ENCODE peak calls at places on chromosomes 16 and 17, in ten cellular contexts. One of them, this sample, is unnamed.

GRCh38 chr17:29154516-29155234 is 25.5 kb downstream of the MYO18A start:
- ATAC-seq in K562: no peak
- ATAC-seq in body of pancreas: no peak
- ATAC-seq in sciatic nerve: peak
- ATAC-seq in HCT116: peak
- ATAC-seq in left cardiac atrium: peak
- ATAC-seq in heart right ventricle: peak
- ATAC-seq in B cell: no peak
- ATAC-seq in T-cell: peak
- ATAC-seq in stimulated activated memory B cell treated with anti-CD40 and anti-IgM and Interleukin-4, amounts not matched to agents 10 μg/mL and 1 μg/mL and 100 μg/mL, for 72 hours: no peak
- ATAC-seq in this sample: no peak

GRCh38 chr16:50059111-50059510 is 6.7 kb upstream of the HEATR3 start:
- ATAC-seq in K562: no peak
- ATAC-seq in left cardiac atrium: no peak
- ATAC-seq in sciatic nerve: no peak
- ATAC-seq in heart right ventricle: no peak
- ATAC-seq in body of pancreas: no peak
- ATAC-seq in HCT116: no peak
- ATAC-seq in T-cell: no peak
- ATAC-seq in B cell: no peak
- ATAC-seq in stimulated activated memory B cell treated with anti-CD40 and anti-IgM and Interleukin-4, amounts not matched to agents 10 μg/mL and 1 μg/mL and 100 μg/mL, for 72 hours: no peak
- ATAC-seq in this sample: no peak

GRCh38 chr17:18025596-18026407 is 13.2 kb downstream of the ATPAF2 start:
- ATAC-seq in stimulated activated memory B cell treated with anti-CD40 and anti-IgM and Interleukin-4, amounts not matched to agents 10 μg/mL and 1 μg/mL and 100 μg/mL, for 72 hours: peak
- ATAC-seq in left cardiac atrium: no peak
- ATAC-seq in T-cell: no peak
- ATAC-seq in heart right ventricle: peak
- ATAC-seq in body of pancreas: no peak
- ATAC-seq in HCT116: peak
- ATAC-seq in B cell: no peak
- ATAC-seq in K562: peak
- ATAC-seq in sciatic nerve: no peak
- ATAC-seq in this sample: no peak

GRCh38 chr16:75272097-75272548 is 20.7 kb upstream of the BCAR1 start:
- ATAC-seq in left cardiac atrium: no peak
- ATAC-seq in sciatic nerve: no peak
- ATAC-seq in body of pancreas: no peak
- ATAC-seq in K562: no peak
- ATAC-seq in B cell: no peak
- ATAC-seq in T-cell: no peak
- ATAC-seq in heart right ventricle: no peak
- ATAC-seq in stimulated activated memory B cell treated with anti-CD40 and anti-IgM and Interleukin-4, amounts not matched to agents 10 μg/mL and 1 μg/mL and 100 μg/mL, for 72 hours: peak
- ATAC-seq in HCT116: no peak
- ATAC-seq in this sample: no peak

GRCh38 chr16:57984443-57985203 is 13.7 kb upstream of the CNGB1 start:
- ATAC-seq in stimulated activated memory B cell treated with anti-CD40 and anti-IgM and Interleukin-4, amounts not matched to agents 10 μg/mL and 1 μg/mL and 100 μg/mL, for 72 hours: peak
- ATAC-seq in T-cell: peak
- ATAC-seq in B cell: peak
- ATAC-seq in left cardiac atrium: peak
- ATAC-seq in body of pancreas: peak
- ATAC-seq in K562: peak
- ATAC-seq in sciatic nerve: peak
- ATAC-seq in heart right ventricle: peak
- ATAC-seq in HCT116: peak
- ATAC-seq in this sample: peak

GRCh38 chr16:12021578-12022265 is 45.2 kb downstream of the SNX29 start:
- ATAC-seq in HCT116: no peak
- ATAC-seq in B cell: peak
- ATAC-seq in sciatic nerve: no peak
- ATAC-seq in K562: no peak
- ATAC-seq in heart right ventricle: peak
- ATAC-seq in left cardiac atrium: peak
- ATAC-seq in T-cell: no peak
- ATAC-seq in stimulated activated memory B cell treated with anti-CD40 and anti-IgM and Interleukin-4, amounts not matched to agents 10 μg/mL and 1 μg/mL and 100 μg/mL, for 72 hours: no peak
- ATAC-seq in body of pancreas: no peak
- ATAC-seq in this sample: no peak

GRCh38 chr16:49660647-49661046 is 195.3 kb downstream of the ZNF423 start:
- ATAC-seq in heart right ventricle: no peak
- ATAC-seq in T-cell: no peak
- ATAC-seq in left cardiac atrium: no peak
- ATAC-seq in stimulated activated memory B cell treated with anti-CD40 and anti-IgM and Interleukin-4, amounts not matched to agents 10 μg/mL and 1 μg/mL and 100 μg/mL, for 72 hours: no peak
- ATAC-seq in K562: no peak
- ATAC-seq in body of pancreas: no peak
- ATAC-seq in HCT116: no peak
- ATAC-seq in sciatic nerve: no peak
- ATAC-seq in B cell: no peak
- ATAC-seq in this sample: no peak

GRCh38 chr17:7047566-7047965 is 3.7 kb upstream of the SLC16A11 start:
- ATAC-seq in sciatic nerve: no peak
- ATAC-seq in heart right ventricle: no peak
- ATAC-seq in body of pancreas: no peak
- ATAC-seq in HCT116: no peak
- ATAC-seq in B cell: no peak
- ATAC-seq in left cardiac atrium: no peak
- ATAC-seq in T-cell: no peak
- ATAC-seq in K562: no peak
- ATAC-seq in stimulated activated memory B cell treated with anti-CD40 and anti-IgM and Interleukin-4, amounts not matched to agents 10 μg/mL and 1 μg/mL and 100 μg/mL, for 72 hours: no peak
- ATAC-seq in this sample: no peak

GRCh38 chr17:28865946-28866752 is 11.3 kb downstream of the ERAL1 start:
- ATAC-seq in HCT116: no peak
- ATAC-seq in B cell: peak
- ATAC-seq in stimulated activated memory B cell treated with anti-CD40 and anti-IgM and Interleukin-4, amounts not matched to agents 10 μg/mL and 1 μg/mL and 100 μg/mL, for 72 hours: peak
- ATAC-seq in body of pancreas: no peak
- ATAC-seq in left cardiac atrium: no peak
- ATAC-seq in K562: peak
- ATAC-seq in T-cell: no peak
- ATAC-seq in sciatic nerve: no peak
- ATAC-seq in heart right ventricle: no peak
- ATAC-seq in this sample: no peak

GRCh38 chr17:1746975-1747543 is 4.4 kb downstream of the SERPINF2 start:
- ATAC-seq in stimulated activated memory B cell treated with anti-CD40 and anti-IgM and Interleukin-4, amounts not matched to agents 10 μg/mL and 1 μg/mL and 100 μg/mL, for 72 hours: no peak
- ATAC-seq in HCT116: no peak
- ATAC-seq in T-cell: no peak
- ATAC-seq in B cell: no peak
- ATAC-seq in K562: no peak
- ATAC-seq in heart right ventricle: peak
- ATAC-seq in sciatic nerve: peak
- ATAC-seq in body of pancreas: peak
- ATAC-seq in left cardiac atrium: peak
- ATAC-seq in this sample: peak

GRCh38 chr16:3608069-3608468 is 3.3 kb downstream of the SLX4 start:
- ATAC-seq in HCT116: no peak
- ATAC-seq in left cardiac atrium: no peak
- ATAC-seq in heart right ventricle: no peak
- ATAC-seq in K562: no peak
- ATAC-seq in stimulated activated memory B cell treated with anti-CD40 and anti-IgM and Interleukin-4, amounts not matched to agents 10 μg/mL and 1 μg/mL and 100 μg/mL, for 72 hours: no peak
- ATAC-seq in body of pancreas: no peak
- ATAC-seq in T-cell: no peak
- ATAC-seq in sciatic nerve: no peak
- ATAC-seq in B cell: no peak
- ATAC-seq in this sample: no peak

GRCh38 chr17:63658366-63658765 is 36.1 kb downstream of the MAP3K3 start:
- ATAC-seq in HCT116: no peak
- ATAC-seq in heart right ventricle: no peak
- ATAC-seq in body of pancreas: no peak
- ATAC-seq in left cardiac atrium: no peak
- ATAC-seq in T-cell: no peak
- ATAC-seq in sciatic nerve: no peak
- ATAC-seq in B cell: no peak
- ATAC-seq in stimulated activated memory B cell treated with anti-CD40 and anti-IgM and Interleukin-4, amounts not matched to agents 10 μg/mL and 1 μg/mL and 100 μg/mL, for 72 hours: no peak
- ATAC-seq in K562: no peak
- ATAC-seq in this sample: no peak

GRCh38 chr17:31319253-31319661 is 2.2 kb downstream of the EVI2A start:
- ATAC-seq in stimulated activated memory B cell treated with anti-CD40 and anti-IgM and Interleukin-4, amounts not matched to agents 10 μg/mL and 1 μg/mL and 100 μg/mL, for 72 hours: peak
- ATAC-seq in heart right ventricle: no peak
- ATAC-seq in T-cell: no peak
- ATAC-seq in K562: no peak
- ATAC-seq in body of pancreas: no peak
- ATAC-seq in sciatic nerve: no peak
- ATAC-seq in HCT116: no peak
- ATAC-seq in B cell: peak
- ATAC-seq in left cardiac atrium: no peak
- ATAC-seq in this sample: no peak

GRCh38 chr16:48903054-48903453 is 293.1 kb upstream of the N4BP1 start:
- ATAC-seq in T-cell: no peak
- ATAC-seq in HCT116: no peak
- ATAC-seq in left cardiac atrium: no peak
- ATAC-seq in sciatic nerve: no peak
- ATAC-seq in heart right ventricle: no peak
- ATAC-seq in B cell: no peak
- ATAC-seq in K562: no peak
- ATAC-seq in body of pancreas: no peak
- ATAC-seq in stimulated activated memory B cell treated with anti-CD40 and anti-IgM and Interleukin-4, amounts not matched to agents 10 μg/mL and 1 μg/mL and 100 μg/mL, for 72 hours: no peak
- ATAC-seq in this sample: no peak

GRCh38 chr17:77774182-77774581 is 184.3 kb upstream of the TNRC6C start:
- ATAC-seq in HCT116: no peak
- ATAC-seq in stimulated activated memory B cell treated with anti-CD40 and anti-IgM and Interleukin-4, amounts not matched to agents 10 μg/mL and 1 μg/mL and 100 μg/mL, for 72 hours: no peak
- ATAC-seq in body of pancreas: no peak
- ATAC-seq in left cardiac atrium: no peak
- ATAC-seq in T-cell: no peak
- ATAC-seq in B cell: no peak
- ATAC-seq in K562: no peak
- ATAC-seq in sciatic nerve: no peak
- ATAC-seq in heart right ventricle: no peak
- ATAC-seq in this sample: no peak

GRCh38 chr16:76650579-76650978 is 373.4 kb downstream of the CNTNAP4 start:
- ATAC-seq in B cell: no peak
- ATAC-seq in K562: no peak
- ATAC-seq in left cardiac atrium: no peak
- ATAC-seq in stimulated activated memory B cell treated with anti-CD40 and anti-IgM and Interleukin-4, amounts not matched to agents 10 μg/mL and 1 μg/mL and 100 μg/mL, for 72 hours: no peak
- ATAC-seq in heart right ventricle: no peak
- ATAC-seq in T-cell: no peak
- ATAC-seq in body of pancreas: no peak
- ATAC-seq in HCT116: no peak
- ATAC-seq in sciatic nerve: no peak
- ATAC-seq in this sample: no peak

GRCh38 chr16:2484898-2485508 is 10.1 kb downstream of the TBC1D24 start:
- ATAC-seq in heart right ventricle: no peak
- ATAC-seq in body of pancreas: no peak
- ATAC-seq in HCT116: no peak
- ATAC-seq in sciatic nerve: no peak
- ATAC-seq in B cell: no peak
- ATAC-seq in left cardiac atrium: no peak
- ATAC-seq in stimulated activated memory B cell treated with anti-CD40 and anti-IgM and Interleukin-4, amounts not matched to agents 10 μg/mL and 1 μg/mL and 100 μg/mL, for 72 hours: no peak
- ATAC-seq in T-cell: no peak
- ATAC-seq in K562: peak
- ATAC-seq in this sample: no peak

GRCh38 chr17:74632597-74632996 is 9.1 kb upstream of the CD300E start:
- ATAC-seq in body of pancreas: no peak
- ATAC-seq in B cell: no peak
- ATAC-seq in heart right ventricle: no peak
- ATAC-seq in T-cell: no peak
- ATAC-seq in K562: no peak
- ATAC-seq in stimulated activated memory B cell treated with anti-CD40 and anti-IgM and Interleukin-4, amounts not matched to agents 10 μg/mL and 1 μg/mL and 100 μg/mL, for 72 hours: no peak
- ATAC-seq in sciatic nerve: no peak
- ATAC-seq in left cardiac atrium: no peak
- ATAC-seq in HCT116: no peak
- ATAC-seq in this sample: no peak

GRCh38 chr17:17144061-17144460 is 62.1 kb downstream of the PLD6 start:
- ATAC-seq in sciatic nerve: no peak
- ATAC-seq in K562: no peak
- ATAC-seq in T-cell: no peak
- ATAC-seq in heart right ventricle: no peak
- ATAC-seq in HCT116: no peak
- ATAC-seq in left cardiac atrium: no peak
- ATAC-seq in stimulated activated memory B cell treated with anti-CD40 and anti-IgM and Interleukin-4, amounts not matched to agents 10 μg/mL and 1 μg/mL and 100 μg/mL, for 72 hours: no peak
- ATAC-seq in B cell: no peak
- ATAC-seq in body of pancreas: no peak
- ATAC-seq in this sample: no peak

GRCh38 chr16:31094088-31094423 is 541 bp downstream of the VKORC1 start:
- ATAC-seq in T-cell: peak
- ATAC-seq in heart right ventricle: peak
- ATAC-seq in stimulated activated memory B cell treated with anti-CD40 and anti-IgM and Interleukin-4, amounts not matched to agents 10 μg/mL and 1 μg/mL and 100 μg/mL, for 72 hours: no peak
- ATAC-seq in HCT116: peak
- ATAC-seq in K562: peak
- ATAC-seq in left cardiac atrium: peak
- ATAC-seq in B cell: no peak
- ATAC-seq in sciatic nerve: peak
- ATAC-seq in body of pancreas: peak
- ATAC-seq in this sample: peak

GRCh38 chr17:38510424-38511125 is 82.3 kb downstream of the ARHGAP23 start:
- ATAC-seq in B cell: no peak
- ATAC-seq in sciatic nerve: no peak
- ATAC-seq in K562: peak
- ATAC-seq in heart right ventricle: peak
- ATAC-seq in HCT116: no peak
- ATAC-seq in body of pancreas: peak
- ATAC-seq in T-cell: peak
- ATAC-seq in stimulated activated memory B cell treated with anti-CD40 and anti-IgM and Interleukin-4, amounts not matched to agents 10 μg/mL and 1 μg/mL and 100 μg/mL, for 72 hours: peak
- ATAC-seq in left cardiac atrium: peak
- ATAC-seq in this sample: peak

GRCh38 chr16:26963109-26963508 is 103.6 kb upstream of the C16orf82 start:
- ATAC-seq in left cardiac atrium: no peak
- ATAC-seq in K562: peak
- ATAC-seq in heart right ventricle: no peak
- ATAC-seq in T-cell: no peak
- ATAC-seq in stimulated activated memory B cell treated with anti-CD40 and anti-IgM and Interleukin-4, amounts not matched to agents 10 μg/mL and 1 μg/mL and 100 μg/mL, for 72 hours: no peak
- ATAC-seq in sciatic nerve: no peak
- ATAC-seq in body of pancreas: no peak
- ATAC-seq in HCT116: peak
- ATAC-seq in B cell: no peak
- ATAC-seq in this sample: no peak

GRCh38 chr17:66450008-66450856 is 147.8 kb downstream of the PRKCA start:
- ATAC-seq in stimulated activated memory B cell treated with anti-CD40 and anti-IgM and Interleukin-4, amounts not matched to agents 10 μg/mL and 1 μg/mL and 100 μg/mL, for 72 hours: no peak
- ATAC-seq in left cardiac atrium: no peak
- ATAC-seq in K562: no peak
- ATAC-seq in B cell: no peak
- ATAC-seq in sciatic nerve: no peak
- ATAC-seq in T-cell: peak
- ATAC-seq in heart right ventricle: no peak
- ATAC-seq in HCT116: no peak
- ATAC-seq in body of pancreas: no peak
- ATAC-seq in this sample: no peak

GRCh38 chr16:53734908-53735307 is 31.0 kb downstream of the FTO start:
- ATAC-seq in body of pancreas: no peak
- ATAC-seq in B cell: no peak
- ATAC-seq in K562: no peak
- ATAC-seq in stimulated activated memory B cell treated with anti-CD40 and anti-IgM and Interleukin-4, amounts not matched to agents 10 μg/mL and 1 μg/mL and 100 μg/mL, for 72 hours: no peak
- ATAC-seq in HCT116: no peak
- ATAC-seq in T-cell: no peak
- ATAC-seq in heart right ventricle: no peak
- ATAC-seq in left cardiac atrium: no peak
- ATAC-seq in sciatic nerve: no peak
- ATAC-seq in this sample: no peak

GRCh38 chr16:67174706-67175231 is 4.4 kb downstream of the NOL3 start:
- ATAC-seq in body of pancreas: no peak
- ATAC-seq in sciatic nerve: no peak
- ATAC-seq in stimulated activated memory B cell treated with anti-CD40 and anti-IgM and Interleukin-4, amounts not matched to agents 10 μg/mL and 1 μg/mL and 100 μg/mL, for 72 hours: no peak
- ATAC-seq in HCT116: no peak
- ATAC-seq in left cardiac atrium: no peak
- ATAC-seq in T-cell: no peak
- ATAC-seq in heart right ventricle: no peak
- ATAC-seq in K562: no peak
- ATAC-seq in B cell: no peak
- ATAC-seq in this sample: no peak

GRCh38 chr16:89893642-89894548 is 20.5 kb downstream of the TCF25 start:
- ATAC-seq in sciatic nerve: no peak
- ATAC-seq in stimulated activated memory B cell treated with anti-CD40 and anti-IgM and Interleukin-4, amounts not matched to agents 10 μg/mL and 1 μg/mL and 100 μg/mL, for 72 hours: no peak
- ATAC-seq in left cardiac atrium: no peak
- ATAC-seq in T-cell: no peak
- ATAC-seq in K562: peak
- ATAC-seq in body of pancreas: no peak
- ATAC-seq in HCT116: no peak
- ATAC-seq in B cell: no peak
- ATAC-seq in heart right ventricle: no peak
- ATAC-seq in this sample: no peak

GRCh38 chr17:42122371-42123303 is at the start of gene HSPB9:
- ATAC-seq in heart right ventricle: peak
- ATAC-seq in K562: no peak
- ATAC-seq in T-cell: no peak
- ATAC-seq in HCT116: no peak
- ATAC-seq in stimulated activated memory B cell treated with anti-CD40 and anti-IgM and Interleukin-4, amounts not matched to agents 10 μg/mL and 1 μg/mL and 100 μg/mL, for 72 hours: no peak
- ATAC-seq in sciatic nerve: peak
- ATAC-seq in B cell: no peak
- ATAC-seq in body of pancreas: peak
- ATAC-seq in left cardiac atrium: no peak
- ATAC-seq in this sample: peak

GRCh38 chr16:79845006-79845733 is 244.6 kb upstream of the MAF start:
- ATAC-seq in B cell: no peak
- ATAC-seq in T-cell: no peak
- ATAC-seq in sciatic nerve: no peak
- ATAC-seq in stimulated activated memory B cell treated with anti-CD40 and anti-IgM and Interleukin-4, amounts not matched to agents 10 μg/mL and 1 μg/mL and 100 μg/mL, for 72 hours: peak
- ATAC-seq in body of pancreas: no peak
- ATAC-seq in left cardiac atrium: no peak
- ATAC-seq in K562: peak
- ATAC-seq in HCT116: no peak
- ATAC-seq in heart right ventricle: no peak
- ATAC-seq in this sample: no peak